ENCODE peak calls at places on chromosomes 12 and 14, in five cellular contexts. Z, W, Q, I and X are unnamed samples.
A peak's percentile ranks its signal among the peaks of the same experiment; 100 is the strongest.

GRCh38 chr12:99224237-99224636 is 423.3 kb upstream of the GARIN6 start:
- DNase-seq in Q (no peak), Z (no peak), W (peak; percentile 13), I (no peak), X (no peak)

GRCh38 chr14:71452987-71453386 is 479.2 kb upstream of the RGS6 start:
- DNase-seq in Z (no peak), I (no peak), W (no peak), Q (peak; percentile 50), X (no peak)

GRCh38 chr14:101620821-101621785 is 59.8 kb downstream of the DIO3 start:
- DNase-seq in W (no peak), I (no peak), Q (no peak), Z (no peak), X (no peak)

GRCh38 chr12:30847259-30847658 is 79.3 kb upstream of the TSPAN11 start:
- DNase-seq in I (no peak), Z (peak; percentile 35), Q (peak; percentile 81), W (peak; percentile 91), X (no peak)

GRCh38 chr14:61875483-61875882 is 113.3 kb downstream of the SNAPC1 start:
- DNase-seq in Z (no peak), I (no peak), W (no peak), Q (no peak), X (no peak)

GRCh38 chr12:43964966-43965365 is 129.1 kb downstream of the TMEM117 start:
- DNase-seq in I (no peak), W (no peak), Z (no peak), Q (peak; percentile 63), X (no peak)

GRCh38 chr14:81459421-81459820 is 59.3 kb upstream of the STON2 start:
- DNase-seq in W (no peak), Z (no peak), Q (no peak), I (no peak), X (no peak)

GRCh38 chr12:28172434-28173030 is 17.7 kb upstream of the CCDC91 start:
- DNase-seq in W (peak; percentile 57), Q (peak; percentile 80), Z (no peak), I (no peak), X (no peak)